ENCODE peak calls at places on chromosomes 12 and 14, in six cellular contexts. Q is psoas muscle; G is GM03348; T is stimulated activated CD4-positive, alpha-beta T cell treated with anti-CD3 and anti-CD28 coated beads, Interleukin-2, amount 100 ng/mL, for 48 hours; Y is A172; P is T follicular helper cell. M is an unnamed sample.

GRCh38 chr14:58821421-58821820 is 183.7 kb downstream of the DACT1 start:
- DNase-seq in T (no peak), P (no peak), Y (no peak), G (no peak), Q (no peak), M (no peak)

GRCh38 chr12:27733052-27733656 is 22.5 kb downstream of the MRPS35 start:
- DNase-seq in G (peak; percentile 68), T (no peak), Y (peak; percentile 20), Q (no peak), P (peak; percentile 11), M (no peak)

GRCh38 chr14:60646202-60646886 is 2.9 kb downstream of the SIX1 start:
- DNase-seq in T (no peak), Q (peak; percentile 51), P (no peak), G (peak; percentile 24), Y (no peak), M (no peak)

GRCh38 chr12:125371023-125371422 is 305.8 kb downstream of the AACS start:
- DNase-seq in T (no peak), P (no peak), Y (no peak), Q (no peak), G (no peak), M (no peak)

GRCh38 chr14:89779707-89780106 is 174.8 kb downstream of the EFCAB11 start:
- DNase-seq in G (no peak), Y (no peak), T (no peak), Q (no peak), P (no peak), M (no peak)

GRCh38 chr14:104371917-104372316 is 207.6 kb upstream of the C14orf180 start:
- DNase-seq in G (no peak), Y (no peak), T (no peak), P (no peak), Q (peak; percentile 23), M (no peak)

GRCh38 chr12:51620448-51620847 is 29.4 kb downstream of the SCN8A start:
- DNase-seq in Y (no peak), T (no peak), P (no peak), Q (no peak), G (peak; percentile 48), M (no peak)

GRCh38 chr14:94816113-94816512 is 46.2 kb upstream of the GSC start:
- DNase-seq in G (no peak), Y (no peak), T (no peak), P (no peak), Q (no peak), M (no peak)

GRCh38 chr12:27814851-27815591 is 35.0 kb upstream of the MANSC4 start:
- DNase-seq in Y (no peak), Q (no peak), T (no peak), G (peak; percentile 15), P (no peak), M (no peak)

GRCh38 chr12:71011261-71011660 is 90.7 kb upstream of the PTPRR start:
- DNase-seq in Y (peak; percentile 57), P (no peak), Q (no peak), T (no peak), G (peak; percentile 7), M (no peak)

GRCh38 chr14:88955470-88955869 is 131.0 kb downstream of the TTC8 start:
- DNase-seq in Y (no peak), G (no peak), T (no peak), P (no peak), Q (no peak), M (no peak)

GRCh38 chr14:52052289-52052943 is 16.4 kb downstream of the NID2 start:
- DNase-seq in T (no peak), P (no peak), Y (no peak), G (peak; percentile 72), Q (no peak), M (no peak)

GRCh38 chr12:43221216-43221615 is 330.8 kb downstream of the ADAMTS20 start:
- DNase-seq in T (no peak), Q (no peak), P (no peak), Y (no peak), G (no peak), M (no peak)

GRCh38 chr14:54364555-54365415 is 32.0 kb upstream of the CDKN3 start:
- DNase-seq in Q (peak; percentile 74), G (peak; percentile 74), Y (peak; percentile 61), T (no peak), P (no peak), M (no peak)

GRCh38 chr12:84124211-84124610 is 788.4 kb downstream of the SLC6A15 start:
- DNase-seq in T (no peak), G (peak; percentile 14), P (no peak), Y (no peak), Q (no peak), M (no peak)

GRCh38 chr12:79373896-79374499 is 316.8 kb downstream of the PAWR start:
- DNase-seq in T (peak; percentile 2), Y (peak; percentile 6), Q (no peak), P (no peak), G (peak; percentile 69), M (no peak)

GRCh38 chr12:65495233-65495632 is 216.8 kb downstream of the MSRB3 start:
- DNase-seq in Y (peak; percentile 81), Q (no peak), P (no peak), T (no peak), G (peak; percentile 62), M (no peak)

GRCh38 chr12:96255077-96255476 is 60.9 kb downstream of the ELK3 start:
- DNase-seq in G (peak; percentile 39), Q (peak; percentile 78), P (no peak), T (no peak), Y (no peak), M (no peak)

GRCh38 chr12:129025055-129025454 is 171.8 kb downstream of the GLT1D1 start:
- DNase-seq in Y (no peak), T (no peak), Q (no peak), P (no peak), G (no peak), M (no peak)

GRCh38 chr14:104972301-104973211 is 5.6 kb downstream of the AHNAK2 start:
- DNase-seq in Q (peak; percentile 77), T (no peak), P (no peak), G (peak; percentile 75), Y (peak; percentile 83), M (no peak)

GRCh38 chr12:94795520-94795919 is 145.2 kb upstream of the TMCC3 start:
- DNase-seq in G (peak; percentile 67), Y (peak; percentile 35), P (no peak), Q (peak; percentile 54), T (no peak), M (no peak)

GRCh38 chr12:99154264-99154982 is 493.1 kb upstream of the GARIN6 start:
- DNase-seq in Q (no peak), Y (peak; percentile 21), G (no peak), T (no peak), P (no peak), M (no peak)

GRCh38 chr14:33010495-33010894 is 71.8 kb downstream of the NPAS3 start:
- DNase-seq in Q (no peak), Y (no peak), T (no peak), G (no peak), P (no peak), M (no peak)

M was measured in GM12878.